ENCODE peak calls at places on chromosome 9, in eight cellular contexts. One of them, this sample, is unnamed.

GRCh38 chr9:109241207-109241606 is 74.2 kb upstream of the FRRS1L start:
- DNase-seq in NCI-H1436 treated with DMSO at 0.1 percent for 48 hours: no peak
- DNase-seq in stimulated activated CD8-positive, alpha-beta memory T cell treated with anti-CD3 and anti-CD28 coated beads, Interleukin-4, amount 100 ng/mL, for 24 hours: no peak
- DNase-seq in activated T-cell treated with anti-CD3 and anti-CD28 coated beads, Interleukin-2, amount 50 U/mL, for 72 hours: no peak
- DNase-seq in AG08396: no peak
- DNase-seq in Daoy: no peak
- DNase-seq in activated CD4-positive, alpha-beta memory T cell treated with anti-CD3 and anti-CD28 coated beads for 36 hours: no peak
- DNase-seq in activated CD4-positive, CD25-positive, alpha-beta regulatory T cell treated with anti-CD3 and anti-CD28 coated beads, Interleukin-2, amount 50 U/mL, for 72 hours: no peak
- DNase-seq in this sample: no peak

GRCh38 chr9:131837316-131837715 is 97.4 kb upstream of the RAPGEF1 start:
- DNase-seq in stimulated activated CD8-positive, alpha-beta memory T cell treated with anti-CD3 and anti-CD28 coated beads, Interleukin-4, amount 100 ng/mL, for 24 hours: no peak
- DNase-seq in AG08396: no peak
- DNase-seq in activated T-cell treated with anti-CD3 and anti-CD28 coated beads, Interleukin-2, amount 50 U/mL, for 72 hours: no peak
- DNase-seq in NCI-H1436 treated with DMSO at 0.1 percent for 48 hours: no peak
- DNase-seq in activated CD4-positive, alpha-beta memory T cell treated with anti-CD3 and anti-CD28 coated beads for 36 hours: peak; percentile 25
- DNase-seq in activated CD4-positive, CD25-positive, alpha-beta regulatory T cell treated with anti-CD3 and anti-CD28 coated beads, Interleukin-2, amount 50 U/mL, for 72 hours: no peak
- DNase-seq in Daoy: no peak
- DNase-seq in this sample: no peak

GRCh38 chr9:31119882-31120481 is 1264.5 kb upstream of the ACO1 start:
- DNase-seq in stimulated activated CD8-positive, alpha-beta memory T cell treated with anti-CD3 and anti-CD28 coated beads, Interleukin-4, amount 100 ng/mL, for 24 hours: no peak
- DNase-seq in activated CD4-positive, CD25-positive, alpha-beta regulatory T cell treated with anti-CD3 and anti-CD28 coated beads, Interleukin-2, amount 50 U/mL, for 72 hours: no peak
- DNase-seq in Daoy: no peak
- DNase-seq in NCI-H1436 treated with DMSO at 0.1 percent for 48 hours: no peak
- DNase-seq in activated T-cell treated with anti-CD3 and anti-CD28 coated beads, Interleukin-2, amount 50 U/mL, for 72 hours: peak; percentile 22
- DNase-seq in AG08396: no peak
- DNase-seq in activated CD4-positive, alpha-beta memory T cell treated with anti-CD3 and anti-CD28 coated beads for 36 hours: peak; percentile 39
- DNase-seq in this sample: peak; percentile 46

GRCh38 chr9:9893837-9894236 is 719.0 kb downstream of the PTPRD start:
- DNase-seq in stimulated activated CD8-positive, alpha-beta memory T cell treated with anti-CD3 and anti-CD28 coated beads, Interleukin-4, amount 100 ng/mL, for 24 hours: no peak
- DNase-seq in AG08396: no peak
- DNase-seq in Daoy: peak; percentile 11
- DNase-seq in activated CD4-positive, alpha-beta memory T cell treated with anti-CD3 and anti-CD28 coated beads for 36 hours: no peak
- DNase-seq in activated T-cell treated with anti-CD3 and anti-CD28 coated beads, Interleukin-2, amount 50 U/mL, for 72 hours: no peak
- DNase-seq in NCI-H1436 treated with DMSO at 0.1 percent for 48 hours: no peak
- DNase-seq in activated CD4-positive, CD25-positive, alpha-beta regulatory T cell treated with anti-CD3 and anti-CD28 coated beads, Interleukin-2, amount 50 U/mL, for 72 hours: no peak
- DNase-seq in this sample: no peak

GRCh38 chr9:135065804-135066203 is 21.7 kb upstream of the OLFM1 start:
- DNase-seq in activated CD4-positive, alpha-beta memory T cell treated with anti-CD3 and anti-CD28 coated beads for 36 hours: no peak
- DNase-seq in stimulated activated CD8-positive, alpha-beta memory T cell treated with anti-CD3 and anti-CD28 coated beads, Interleukin-4, amount 100 ng/mL, for 24 hours: no peak
- DNase-seq in activated T-cell treated with anti-CD3 and anti-CD28 coated beads, Interleukin-2, amount 50 U/mL, for 72 hours: no peak
- DNase-seq in activated CD4-positive, CD25-positive, alpha-beta regulatory T cell treated with anti-CD3 and anti-CD28 coated beads, Interleukin-2, amount 50 U/mL, for 72 hours: no peak
- DNase-seq in AG08396: no peak
- DNase-seq in Daoy: no peak
- DNase-seq in NCI-H1436 treated with DMSO at 0.1 percent for 48 hours: no peak
- DNase-seq in this sample: no peak

GRCh38 chr9:117218951-117219350 is 195.9 kb downstream of the ASTN2 start:
- DNase-seq in AG08396: no peak
- DNase-seq in NCI-H1436 treated with DMSO at 0.1 percent for 48 hours: no peak
- DNase-seq in activated CD4-positive, alpha-beta memory T cell treated with anti-CD3 and anti-CD28 coated beads for 36 hours: no peak
- DNase-seq in activated CD4-positive, CD25-positive, alpha-beta regulatory T cell treated with anti-CD3 and anti-CD28 coated beads, Interleukin-2, amount 50 U/mL, for 72 hours: no peak
- DNase-seq in activated T-cell treated with anti-CD3 and anti-CD28 coated beads, Interleukin-2, amount 50 U/mL, for 72 hours: no peak
- DNase-seq in Daoy: no peak
- DNase-seq in stimulated activated CD8-positive, alpha-beta memory T cell treated with anti-CD3 and anti-CD28 coated beads, Interleukin-4, amount 100 ng/mL, for 24 hours: no peak
- DNase-seq in this sample: no peak

GRCh38 chr9:21402387-21403247 is 6.3 kb upstream of the IFNA8 start:
- DNase-seq in Daoy: no peak
- DNase-seq in activated CD4-positive, alpha-beta memory T cell treated with anti-CD3 and anti-CD28 coated beads for 36 hours: peak; percentile 28
- DNase-seq in AG08396: no peak
- DNase-seq in stimulated activated CD8-positive, alpha-beta memory T cell treated with anti-CD3 and anti-CD28 coated beads, Interleukin-4, amount 100 ng/mL, for 24 hours: no peak
- DNase-seq in NCI-H1436 treated with DMSO at 0.1 percent for 48 hours: no peak
- DNase-seq in activated CD4-positive, CD25-positive, alpha-beta regulatory T cell treated with anti-CD3 and anti-CD28 coated beads, Interleukin-2, amount 50 U/mL, for 72 hours: no peak
- DNase-seq in activated T-cell treated with anti-CD3 and anti-CD28 coated beads, Interleukin-2, amount 50 U/mL, for 72 hours: peak; percentile 21
- DNase-seq in this sample: no peak

GRCh38 chr9:129995409-129996160 is 47.4 kb downstream of the FNBP1 start:
- DNase-seq in Daoy: peak; percentile 60
- DNase-seq in NCI-H1436 treated with DMSO at 0.1 percent for 48 hours: no peak
- DNase-seq in AG08396: peak; percentile 27
- DNase-seq in activated CD4-positive, alpha-beta memory T cell treated with anti-CD3 and anti-CD28 coated beads for 36 hours: peak; percentile 68
- DNase-seq in stimulated activated CD8-positive, alpha-beta memory T cell treated with anti-CD3 and anti-CD28 coated beads, Interleukin-4, amount 100 ng/mL, for 24 hours: no peak
- DNase-seq in activated T-cell treated with anti-CD3 and anti-CD28 coated beads, Interleukin-2, amount 50 U/mL, for 72 hours: peak; percentile 60
- DNase-seq in activated CD4-positive, CD25-positive, alpha-beta regulatory T cell treated with anti-CD3 and anti-CD28 coated beads, Interleukin-2, amount 50 U/mL, for 72 hours: no peak
- DNase-seq in this sample: no peak

GRCh38 chr9:131678499-131679111 is 61.3 kb downstream of the RAPGEF1 start:
- DNase-seq in activated CD4-positive, alpha-beta memory T cell treated with anti-CD3 and anti-CD28 coated beads for 36 hours: peak; percentile 92
- DNase-seq in Daoy: peak; percentile 99
- DNase-seq in activated CD4-positive, CD25-positive, alpha-beta regulatory T cell treated with anti-CD3 and anti-CD28 coated beads, Interleukin-2, amount 50 U/mL, for 72 hours: peak; percentile 72
- DNase-seq in activated T-cell treated with anti-CD3 and anti-CD28 coated beads, Interleukin-2, amount 50 U/mL, for 72 hours: peak; percentile 90
- DNase-seq in AG08396: peak; percentile 90
- DNase-seq in stimulated activated CD8-positive, alpha-beta memory T cell treated with anti-CD3 and anti-CD28 coated beads, Interleukin-4, amount 100 ng/mL, for 24 hours: peak; percentile 73
- DNase-seq in NCI-H1436 treated with DMSO at 0.1 percent for 48 hours: no peak
- DNase-seq in this sample: peak; percentile 77

GRCh38 chr9:120348951-120349429 is 231.0 kb downstream of the CDK5RAP2 start:
- DNase-seq in activated CD4-positive, CD25-positive, alpha-beta regulatory T cell treated with anti-CD3 and anti-CD28 coated beads, Interleukin-2, amount 50 U/mL, for 72 hours: no peak
- DNase-seq in stimulated activated CD8-positive, alpha-beta memory T cell treated with anti-CD3 and anti-CD28 coated beads, Interleukin-4, amount 100 ng/mL, for 24 hours: no peak
- DNase-seq in Daoy: peak; percentile 53
- DNase-seq in AG08396: peak; percentile 78
- DNase-seq in NCI-H1436 treated with DMSO at 0.1 percent for 48 hours: no peak
- DNase-seq in activated CD4-positive, alpha-beta memory T cell treated with anti-CD3 and anti-CD28 coated beads for 36 hours: peak; percentile 18
- DNase-seq in activated T-cell treated with anti-CD3 and anti-CD28 coated beads, Interleukin-2, amount 50 U/mL, for 72 hours: peak; percentile 23
- DNase-seq in this sample: peak; percentile 55

GRCh38 chr9:134625361-134626140 is 16.1 kb upstream of the COL5A1 start:
- DNase-seq in AG08396: no peak
- DNase-seq in activated CD4-positive, alpha-beta memory T cell treated with anti-CD3 and anti-CD28 coated beads for 36 hours: no peak
- DNase-seq in NCI-H1436 treated with DMSO at 0.1 percent for 48 hours: no peak
- DNase-seq in activated T-cell treated with anti-CD3 and anti-CD28 coated beads, Interleukin-2, amount 50 U/mL, for 72 hours: no peak
- DNase-seq in stimulated activated CD8-positive, alpha-beta memory T cell treated with anti-CD3 and anti-CD28 coated beads, Interleukin-4, amount 100 ng/mL, for 24 hours: no peak
- DNase-seq in Daoy: peak; percentile 53
- DNase-seq in activated CD4-positive, CD25-positive, alpha-beta regulatory T cell treated with anti-CD3 and anti-CD28 coated beads, Interleukin-2, amount 50 U/mL, for 72 hours: no peak
- DNase-seq in this sample: no peak

GRCh38 chr9:125538092-125538473 is 168.9 kb downstream of the MAPKAP1 start:
- DNase-seq in stimulated activated CD8-positive, alpha-beta memory T cell treated with anti-CD3 and anti-CD28 coated beads, Interleukin-4, amount 100 ng/mL, for 24 hours: no peak
- DNase-seq in activated CD4-positive, CD25-positive, alpha-beta regulatory T cell treated with anti-CD3 and anti-CD28 coated beads, Interleukin-2, amount 50 U/mL, for 72 hours: no peak
- DNase-seq in activated CD4-positive, alpha-beta memory T cell treated with anti-CD3 and anti-CD28 coated beads for 36 hours: no peak
- DNase-seq in Daoy: peak; percentile 92
- DNase-seq in NCI-H1436 treated with DMSO at 0.1 percent for 48 hours: peak; percentile 18
- DNase-seq in activated T-cell treated with anti-CD3 and anti-CD28 coated beads, Interleukin-2, amount 50 U/mL, for 72 hours: no peak
- DNase-seq in AG08396: peak; percentile 73
- DNase-seq in this sample: no peak

GRCh38 chr9:90061187-90061586 is 456.4 kb downstream of the GADD45G start:
- DNase-seq in AG08396: no peak
- DNase-seq in stimulated activated CD8-positive, alpha-beta memory T cell treated with anti-CD3 and anti-CD28 coated beads, Interleukin-4, amount 100 ng/mL, for 24 hours: no peak
- DNase-seq in NCI-H1436 treated with DMSO at 0.1 percent for 48 hours: no peak
- DNase-seq in activated CD4-positive, alpha-beta memory T cell treated with anti-CD3 and anti-CD28 coated beads for 36 hours: no peak
- DNase-seq in activated CD4-positive, CD25-positive, alpha-beta regulatory T cell treated with anti-CD3 and anti-CD28 coated beads, Interleukin-2, amount 50 U/mL, for 72 hours: no peak
- DNase-seq in activated T-cell treated with anti-CD3 and anti-CD28 coated beads, Interleukin-2, amount 50 U/mL, for 72 hours: no peak
- DNase-seq in Daoy: no peak
- DNase-seq in this sample: no peak

GRCh38 chr9:26723486-26723885 is 169.1 kb downstream of the CAAP1 start:
- DNase-seq in NCI-H1436 treated with DMSO at 0.1 percent for 48 hours: no peak
- DNase-seq in activated CD4-positive, alpha-beta memory T cell treated with anti-CD3 and anti-CD28 coated beads for 36 hours: peak; percentile 26
- DNase-seq in activated T-cell treated with anti-CD3 and anti-CD28 coated beads, Interleukin-2, amount 50 U/mL, for 72 hours: peak; percentile 33
- DNase-seq in stimulated activated CD8-positive, alpha-beta memory T cell treated with anti-CD3 and anti-CD28 coated beads, Interleukin-4, amount 100 ng/mL, for 24 hours: no peak
- DNase-seq in activated CD4-positive, CD25-positive, alpha-beta regulatory T cell treated with anti-CD3 and anti-CD28 coated beads, Interleukin-2, amount 50 U/mL, for 72 hours: peak; percentile 29
- DNase-seq in Daoy: peak; percentile 72
- DNase-seq in AG08396: peak; percentile 20
- DNase-seq in this sample: peak; percentile 29

GRCh38 chr9:136969774-136970173 is 7.5 kb upstream of the PTGDS start:
- DNase-seq in stimulated activated CD8-positive, alpha-beta memory T cell treated with anti-CD3 and anti-CD28 coated beads, Interleukin-4, amount 100 ng/mL, for 24 hours: no peak
- DNase-seq in AG08396: no peak
- DNase-seq in activated T-cell treated with anti-CD3 and anti-CD28 coated beads, Interleukin-2, amount 50 U/mL, for 72 hours: no peak
- DNase-seq in NCI-H1436 treated with DMSO at 0.1 percent for 48 hours: no peak
- DNase-seq in activated CD4-positive, CD25-positive, alpha-beta regulatory T cell treated with anti-CD3 and anti-CD28 coated beads, Interleukin-2, amount 50 U/mL, for 72 hours: no peak
- DNase-seq in Daoy: no peak
- DNase-seq in activated CD4-positive, alpha-beta memory T cell treated with anti-CD3 and anti-CD28 coated beads for 36 hours: no peak
- DNase-seq in this sample: no peak

GRCh38 chr9:110029422-110029814 is 178.5 kb downstream of the C9orf152 start:
- DNase-seq in activated CD4-positive, alpha-beta memory T cell treated with anti-CD3 and anti-CD28 coated beads for 36 hours: no peak
- DNase-seq in Daoy: peak; percentile 75
- DNase-seq in AG08396: peak; percentile 58
- DNase-seq in activated CD4-positive, CD25-positive, alpha-beta regulatory T cell treated with anti-CD3 and anti-CD28 coated beads, Interleukin-2, amount 50 U/mL, for 72 hours: no peak
- DNase-seq in activated T-cell treated with anti-CD3 and anti-CD28 coated beads, Interleukin-2, amount 50 U/mL, for 72 hours: no peak
- DNase-seq in NCI-H1436 treated with DMSO at 0.1 percent for 48 hours: no peak
- DNase-seq in stimulated activated CD8-positive, alpha-beta memory T cell treated with anti-CD3 and anti-CD28 coated beads, Interleukin-4, amount 100 ng/mL, for 24 hours: no peak
- DNase-seq in this sample: peak; percentile 63

GRCh38 chr9:98234231-98234825 is 21.1 kb downstream of the TBC1D2 start:
- DNase-seq in AG08396: no peak
- DNase-seq in NCI-H1436 treated with DMSO at 0.1 percent for 48 hours: no peak
- DNase-seq in stimulated activated CD8-positive, alpha-beta memory T cell treated with anti-CD3 and anti-CD28 coated beads, Interleukin-4, amount 100 ng/mL, for 24 hours: no peak
- DNase-seq in activated T-cell treated with anti-CD3 and anti-CD28 coated beads, Interleukin-2, amount 50 U/mL, for 72 hours: no peak
- DNase-seq in activated CD4-positive, CD25-positive, alpha-beta regulatory T cell treated with anti-CD3 and anti-CD28 coated beads, Interleukin-2, amount 50 U/mL, for 72 hours: no peak
- DNase-seq in Daoy: no peak
- DNase-seq in activated CD4-positive, alpha-beta memory T cell treated with anti-CD3 and anti-CD28 coated beads for 36 hours: no peak
- DNase-seq in this sample: no peak

GRCh38 chr9:126624453-126624872 is 10.7 kb downstream of the LMX1B start:
- DNase-seq in activated CD4-positive, alpha-beta memory T cell treated with anti-CD3 and anti-CD28 coated beads for 36 hours: no peak
- DNase-seq in activated CD4-positive, CD25-positive, alpha-beta regulatory T cell treated with anti-CD3 and anti-CD28 coated beads, Interleukin-2, amount 50 U/mL, for 72 hours: no peak
- DNase-seq in stimulated activated CD8-positive, alpha-beta memory T cell treated with anti-CD3 and anti-CD28 coated beads, Interleukin-4, amount 100 ng/mL, for 24 hours: no peak
- DNase-seq in AG08396: no peak
- DNase-seq in activated T-cell treated with anti-CD3 and anti-CD28 coated beads, Interleukin-2, amount 50 U/mL, for 72 hours: no peak
- DNase-seq in NCI-H1436 treated with DMSO at 0.1 percent for 48 hours: no peak
- DNase-seq in Daoy: no peak
- DNase-seq in this sample: no peak

GRCh38 chr9:16039103-16039987 is 486.5 kb downstream of the CCDC171 start:
- DNase-seq in Daoy: no peak
- DNase-seq in NCI-H1436 treated with DMSO at 0.1 percent for 48 hours: no peak
- DNase-seq in activated CD4-positive, CD25-positive, alpha-beta regulatory T cell treated with anti-CD3 and anti-CD28 coated beads, Interleukin-2, amount 50 U/mL, for 72 hours: no peak
- DNase-seq in AG08396: no peak
- DNase-seq in activated T-cell treated with anti-CD3 and anti-CD28 coated beads, Interleukin-2, amount 50 U/mL, for 72 hours: no peak
- DNase-seq in activated CD4-positive, alpha-beta memory T cell treated with anti-CD3 and anti-CD28 coated beads for 36 hours: no peak
- DNase-seq in stimulated activated CD8-positive, alpha-beta memory T cell treated with anti-CD3 and anti-CD28 coated beads, Interleukin-4, amount 100 ng/mL, for 24 hours: no peak
- DNase-seq in this sample: no peak

GRCh38 chr9:70156729-70157128 is 102.0 kb upstream of the SMC5 start:
- DNase-seq in AG08396: no peak
- DNase-seq in activated T-cell treated with anti-CD3 and anti-CD28 coated beads, Interleukin-2, amount 50 U/mL, for 72 hours: no peak
- DNase-seq in stimulated activated CD8-positive, alpha-beta memory T cell treated with anti-CD3 and anti-CD28 coated beads, Interleukin-4, amount 100 ng/mL, for 24 hours: no peak
- DNase-seq in Daoy: peak; percentile 25
- DNase-seq in activated CD4-positive, CD25-positive, alpha-beta regulatory T cell treated with anti-CD3 and anti-CD28 coated beads, Interleukin-2, amount 50 U/mL, for 72 hours: no peak
- DNase-seq in activated CD4-positive, alpha-beta memory T cell treated with anti-CD3 and anti-CD28 coated beads for 36 hours: no peak
- DNase-seq in NCI-H1436 treated with DMSO at 0.1 percent for 48 hours: no peak
- DNase-seq in this sample: no peak

GRCh38 chr9:136901516-136902258 is 15.4 kb downstream of the TRAF2 start:
- DNase-seq in AG08396: peak; percentile 75
- DNase-seq in activated CD4-positive, CD25-positive, alpha-beta regulatory T cell treated with anti-CD3 and anti-CD28 coated beads, Interleukin-2, amount 50 U/mL, for 72 hours: peak; percentile 77
- DNase-seq in stimulated activated CD8-positive, alpha-beta memory T cell treated with anti-CD3 and anti-CD28 coated beads, Interleukin-4, amount 100 ng/mL, for 24 hours: peak; percentile 71
- DNase-seq in activated CD4-positive, alpha-beta memory T cell treated with anti-CD3 and anti-CD28 coated beads for 36 hours: peak; percentile 89
- DNase-seq in Daoy: peak; percentile 94
- DNase-seq in NCI-H1436 treated with DMSO at 0.1 percent for 48 hours: no peak
- DNase-seq in activated T-cell treated with anti-CD3 and anti-CD28 coated beads, Interleukin-2, amount 50 U/mL, for 72 hours: peak; percentile 87
- DNase-seq in this sample: no peak

GRCh38 chr9:132114102-132114707 is 34.5 kb upstream of the MED27 start:
- DNase-seq in Daoy: peak; percentile 88
- DNase-seq in NCI-H1436 treated with DMSO at 0.1 percent for 48 hours: no peak
- DNase-seq in AG08396: peak; percentile 70
- DNase-seq in stimulated activated CD8-positive, alpha-beta memory T cell treated with anti-CD3 and anti-CD28 coated beads, Interleukin-4, amount 100 ng/mL, for 24 hours: peak; percentile 26
- DNase-seq in activated CD4-positive, CD25-positive, alpha-beta regulatory T cell treated with anti-CD3 and anti-CD28 coated beads, Interleukin-2, amount 50 U/mL, for 72 hours: peak; percentile 52
- DNase-seq in activated T-cell treated with anti-CD3 and anti-CD28 coated beads, Interleukin-2, amount 50 U/mL, for 72 hours: peak; percentile 51
- DNase-seq in activated CD4-positive, alpha-beta memory T cell treated with anti-CD3 and anti-CD28 coated beads for 36 hours: peak; percentile 60
- DNase-seq in this sample: peak; percentile 53

GRCh38 chr9:22342489-22343217 is 104.0 kb upstream of the DMRTA1 start:
- DNase-seq in activated T-cell treated with anti-CD3 and anti-CD28 coated beads, Interleukin-2, amount 50 U/mL, for 72 hours: no peak
- DNase-seq in NCI-H1436 treated with DMSO at 0.1 percent for 48 hours: no peak
- DNase-seq in stimulated activated CD8-positive, alpha-beta memory T cell treated with anti-CD3 and anti-CD28 coated beads, Interleukin-4, amount 100 ng/mL, for 24 hours: no peak
- DNase-seq in activated CD4-positive, alpha-beta memory T cell treated with anti-CD3 and anti-CD28 coated beads for 36 hours: no peak
- DNase-seq in activated CD4-positive, CD25-positive, alpha-beta regulatory T cell treated with anti-CD3 and anti-CD28 coated beads, Interleukin-2, amount 50 U/mL, for 72 hours: no peak
- DNase-seq in Daoy: no peak
- DNase-seq in AG08396: no peak
- DNase-seq in this sample: no peak

GRCh38 chr9:73024601-73025034 is 71.8 kb upstream of the ALDH1A1 start:
- DNase-seq in activated CD4-positive, CD25-positive, alpha-beta regulatory T cell treated with anti-CD3 and anti-CD28 coated beads, Interleukin-2, amount 50 U/mL, for 72 hours: no peak
- DNase-seq in activated T-cell treated with anti-CD3 and anti-CD28 coated beads, Interleukin-2, amount 50 U/mL, for 72 hours: no peak
- DNase-seq in Daoy: no peak
- DNase-seq in activated CD4-positive, alpha-beta memory T cell treated with anti-CD3 and anti-CD28 coated beads for 36 hours: no peak
- DNase-seq in stimulated activated CD8-positive, alpha-beta memory T cell treated with anti-CD3 and anti-CD28 coated beads, Interleukin-4, amount 100 ng/mL, for 24 hours: no peak
- DNase-seq in AG08396: no peak
- DNase-seq in NCI-H1436 treated with DMSO at 0.1 percent for 48 hours: no peak
- DNase-seq in this sample: no peak

GRCh38 chr9:115604831-115605483 is 487.0 kb upstream of the TNC start:
- DNase-seq in activated T-cell treated with anti-CD3 and anti-CD28 coated beads, Interleukin-2, amount 50 U/mL, for 72 hours: no peak
- DNase-seq in Daoy: peak; percentile 94
- DNase-seq in activated CD4-positive, alpha-beta memory T cell treated with anti-CD3 and anti-CD28 coated beads for 36 hours: no peak
- DNase-seq in AG08396: peak; percentile 41
- DNase-seq in NCI-H1436 treated with DMSO at 0.1 percent for 48 hours: no peak
- DNase-seq in stimulated activated CD8-positive, alpha-beta memory T cell treated with anti-CD3 and anti-CD28 coated beads, Interleukin-4, amount 100 ng/mL, for 24 hours: no peak
- DNase-seq in activated CD4-positive, CD25-positive, alpha-beta regulatory T cell treated with anti-CD3 and anti-CD28 coated beads, Interleukin-2, amount 50 U/mL, for 72 hours: no peak
- DNase-seq in this sample: no peak

GRCh38 chr9:33198163-33198562 is 31.0 kb upstream of the B4GALT1 start:
- DNase-seq in stimulated activated CD8-positive, alpha-beta memory T cell treated with anti-CD3 and anti-CD28 coated beads, Interleukin-4, amount 100 ng/mL, for 24 hours: no peak
- DNase-seq in activated CD4-positive, alpha-beta memory T cell treated with anti-CD3 and anti-CD28 coated beads for 36 hours: no peak
- DNase-seq in activated T-cell treated with anti-CD3 and anti-CD28 coated beads, Interleukin-2, amount 50 U/mL, for 72 hours: no peak
- DNase-seq in AG08396: peak; percentile 39
- DNase-seq in NCI-H1436 treated with DMSO at 0.1 percent for 48 hours: no peak
- DNase-seq in activated CD4-positive, CD25-positive, alpha-beta regulatory T cell treated with anti-CD3 and anti-CD28 coated beads, Interleukin-2, amount 50 U/mL, for 72 hours: no peak
- DNase-seq in Daoy: no peak
- DNase-seq in this sample: no peak

GRCh38 chr9:95422650-95423049 is 94.1 kb downstream of the PTCH1 start:
- DNase-seq in AG08396: no peak
- DNase-seq in stimulated activated CD8-positive, alpha-beta memory T cell treated with anti-CD3 and anti-CD28 coated beads, Interleukin-4, amount 100 ng/mL, for 24 hours: no peak
- DNase-seq in activated CD4-positive, alpha-beta memory T cell treated with anti-CD3 and anti-CD28 coated beads for 36 hours: no peak
- DNase-seq in activated CD4-positive, CD25-positive, alpha-beta regulatory T cell treated with anti-CD3 and anti-CD28 coated beads, Interleukin-2, amount 50 U/mL, for 72 hours: no peak
- DNase-seq in NCI-H1436 treated with DMSO at 0.1 percent for 48 hours: no peak
- DNase-seq in activated T-cell treated with anti-CD3 and anti-CD28 coated beads, Interleukin-2, amount 50 U/mL, for 72 hours: no peak
- DNase-seq in Daoy: no peak
- DNase-seq in this sample: no peak

GRCh38 chr9:112271466-112272098 is 61.8 kb downstream of the PTBP3 start:
- DNase-seq in NCI-H1436 treated with DMSO at 0.1 percent for 48 hours: no peak
- DNase-seq in stimulated activated CD8-positive, alpha-beta memory T cell treated with anti-CD3 and anti-CD28 coated beads, Interleukin-4, amount 100 ng/mL, for 24 hours: no peak
- DNase-seq in activated CD4-positive, alpha-beta memory T cell treated with anti-CD3 and anti-CD28 coated beads for 36 hours: no peak
- DNase-seq in activated CD4-positive, CD25-positive, alpha-beta regulatory T cell treated with anti-CD3 and anti-CD28 coated beads, Interleukin-2, amount 50 U/mL, for 72 hours: no peak
- DNase-seq in Daoy: peak; percentile 19
- DNase-seq in activated T-cell treated with anti-CD3 and anti-CD28 coated beads, Interleukin-2, amount 50 U/mL, for 72 hours: no peak
- DNase-seq in AG08396: no peak
- DNase-seq in this sample: no peak

GRCh38 chr9:114263853-114264510 is 58.9 kb upstream of the ORM1 start:
- DNase-seq in Daoy: no peak
- DNase-seq in activated CD4-positive, CD25-positive, alpha-beta regulatory T cell treated with anti-CD3 and anti-CD28 coated beads, Interleukin-2, amount 50 U/mL, for 72 hours: no peak
- DNase-seq in stimulated activated CD8-positive, alpha-beta memory T cell treated with anti-CD3 and anti-CD28 coated beads, Interleukin-4, amount 100 ng/mL, for 24 hours: no peak
- DNase-seq in AG08396: no peak
- DNase-seq in activated CD4-positive, alpha-beta memory T cell treated with anti-CD3 and anti-CD28 coated beads for 36 hours: no peak
- DNase-seq in NCI-H1436 treated with DMSO at 0.1 percent for 48 hours: no peak
- DNase-seq in activated T-cell treated with anti-CD3 and anti-CD28 coated beads, Interleukin-2, amount 50 U/mL, for 72 hours: no peak
- DNase-seq in this sample: no peak

GRCh38 chr9:1978941-1979340 is 36.2 kb upstream of the SMARCA2 start:
- DNase-seq in activated CD4-positive, CD25-positive, alpha-beta regulatory T cell treated with anti-CD3 and anti-CD28 coated beads, Interleukin-2, amount 50 U/mL, for 72 hours: no peak
- DNase-seq in AG08396: peak; percentile 60
- DNase-seq in stimulated activated CD8-positive, alpha-beta memory T cell treated with anti-CD3 and anti-CD28 coated beads, Interleukin-4, amount 100 ng/mL, for 24 hours: no peak
- DNase-seq in Daoy: peak; percentile 42
- DNase-seq in activated T-cell treated with anti-CD3 and anti-CD28 coated beads, Interleukin-2, amount 50 U/mL, for 72 hours: no peak
- DNase-seq in activated CD4-positive, alpha-beta memory T cell treated with anti-CD3 and anti-CD28 coated beads for 36 hours: no peak
- DNase-seq in NCI-H1436 treated with DMSO at 0.1 percent for 48 hours: no peak
- DNase-seq in this sample: no peak

GRCh38 chr9:79013715-79014610 is 557.8 kb upstream of the TLE4 start:
- DNase-seq in NCI-H1436 treated with DMSO at 0.1 percent for 48 hours: no peak
- DNase-seq in stimulated activated CD8-positive, alpha-beta memory T cell treated with anti-CD3 and anti-CD28 coated beads, Interleukin-4, amount 100 ng/mL, for 24 hours: no peak
- DNase-seq in AG08396: no peak
- DNase-seq in activated CD4-positive, alpha-beta memory T cell treated with anti-CD3 and anti-CD28 coated beads for 36 hours: no peak
- DNase-seq in activated CD4-positive, CD25-positive, alpha-beta regulatory T cell treated with anti-CD3 and anti-CD28 coated beads, Interleukin-2, amount 50 U/mL, for 72 hours: no peak
- DNase-seq in Daoy: no peak
- DNase-seq in activated T-cell treated with anti-CD3 and anti-CD28 coated beads, Interleukin-2, amount 50 U/mL, for 72 hours: no peak
- DNase-seq in this sample: peak; percentile 35

GRCh38 chr9:98045234-98046160 is 11.0 kb upstream of the NANS start:
- DNase-seq in NCI-H1436 treated with DMSO at 0.1 percent for 48 hours: no peak
- DNase-seq in activated T-cell treated with anti-CD3 and anti-CD28 coated beads, Interleukin-2, amount 50 U/mL, for 72 hours: peak; percentile 34
- DNase-seq in activated CD4-positive, alpha-beta memory T cell treated with anti-CD3 and anti-CD28 coated beads for 36 hours: peak; percentile 44
- DNase-seq in Daoy: no peak
- DNase-seq in activated CD4-positive, CD25-positive, alpha-beta regulatory T cell treated with anti-CD3 and anti-CD28 coated beads, Interleukin-2, amount 50 U/mL, for 72 hours: no peak
- DNase-seq in stimulated activated CD8-positive, alpha-beta memory T cell treated with anti-CD3 and anti-CD28 coated beads, Interleukin-4, amount 100 ng/mL, for 24 hours: no peak
- DNase-seq in AG08396: no peak
- DNase-seq in this sample: no peak

This sample was measured in A673.